ENCODE peak calls at places on chromosomes 12 and 14, in six cellular contexts. One of them, this sample, is unnamed.

GRCh38 chr12:94037444-94037843 is 110.9 kb upstream of the PLXNC1 start:
- DNase-seq in A549: no peak
- DNase-seq in memory B cell: no peak
- DNase-seq in fibroblast of the aortic adventitia: peak; percentile 12
- DNase-seq in non-pigmented ciliary epithelial cell: no peak
- DNase-seq in stimulated activated CD4-positive, alpha-beta T cell treated with anti-CD3 and anti-CD28 coated beads, Interleukin-15, amount 100 ng/mL, for 1 hour: no peak
- DNase-seq in this sample: no peak

GRCh38 chr12:101935769-101936741 is 58.7 kb downstream of the DRAM1 start:
- DNase-seq in memory B cell: peak; percentile 35
- DNase-seq in non-pigmented ciliary epithelial cell: peak; percentile 95
- DNase-seq in stimulated activated CD4-positive, alpha-beta T cell treated with anti-CD3 and anti-CD28 coated beads, Interleukin-15, amount 100 ng/mL, for 1 hour: no peak
- DNase-seq in A549: no peak
- DNase-seq in fibroblast of the aortic adventitia: peak; percentile 99
- DNase-seq in this sample: no peak

GRCh38 chr12:104604070-104604994 is 147.6 kb downstream of the CHST11 start:
- DNase-seq in fibroblast of the aortic adventitia: peak; percentile 97
- DNase-seq in A549: peak; percentile 94
- DNase-seq in stimulated activated CD4-positive, alpha-beta T cell treated with anti-CD3 and anti-CD28 coated beads, Interleukin-15, amount 100 ng/mL, for 1 hour: peak; percentile 6
- DNase-seq in non-pigmented ciliary epithelial cell: peak; percentile 97
- DNase-seq in memory B cell: peak; percentile 42
- DNase-seq in this sample: peak; percentile 51

GRCh38 chr14:104332634-104333270 is 194.4 kb downstream of the KIF26A start:
- DNase-seq in fibroblast of the aortic adventitia: no peak
- DNase-seq in non-pigmented ciliary epithelial cell: no peak
- DNase-seq in A549: no peak
- DNase-seq in stimulated activated CD4-positive, alpha-beta T cell treated with anti-CD3 and anti-CD28 coated beads, Interleukin-15, amount 100 ng/mL, for 1 hour: no peak
- DNase-seq in memory B cell: no peak
- DNase-seq in this sample: no peak

GRCh38 chr12:58415716-58416115 is 474.3 kb downstream of the ATP23 start:
- DNase-seq in memory B cell: no peak
- DNase-seq in A549: no peak
- DNase-seq in stimulated activated CD4-positive, alpha-beta T cell treated with anti-CD3 and anti-CD28 coated beads, Interleukin-15, amount 100 ng/mL, for 1 hour: no peak
- DNase-seq in non-pigmented ciliary epithelial cell: no peak
- DNase-seq in fibroblast of the aortic adventitia: peak; percentile 12
- DNase-seq in this sample: no peak

GRCh38 chr14:30058401-30058800 is 130.8 kb upstream of the PRKD1 start:
- DNase-seq in fibroblast of the aortic adventitia: peak; percentile 16
- DNase-seq in A549: no peak
- DNase-seq in memory B cell: no peak
- DNase-seq in stimulated activated CD4-positive, alpha-beta T cell treated with anti-CD3 and anti-CD28 coated beads, Interleukin-15, amount 100 ng/mL, for 1 hour: no peak
- DNase-seq in non-pigmented ciliary epithelial cell: no peak
- DNase-seq in this sample: no peak

GRCh38 chr12:94648578-94648977 is 1.8 kb downstream of the TMCC3 start:
- DNase-seq in A549: no peak
- DNase-seq in fibroblast of the aortic adventitia: no peak
- DNase-seq in non-pigmented ciliary epithelial cell: no peak
- DNase-seq in stimulated activated CD4-positive, alpha-beta T cell treated with anti-CD3 and anti-CD28 coated beads, Interleukin-15, amount 100 ng/mL, for 1 hour: no peak
- DNase-seq in memory B cell: no peak
- DNase-seq in this sample: no peak

GRCh38 chr14:74261288-74261687 is 22.0 kb downstream of the VSX2 start:
- DNase-seq in A549: no peak
- DNase-seq in stimulated activated CD4-positive, alpha-beta T cell treated with anti-CD3 and anti-CD28 coated beads, Interleukin-15, amount 100 ng/mL, for 1 hour: no peak
- DNase-seq in memory B cell: no peak
- DNase-seq in non-pigmented ciliary epithelial cell: no peak
- DNase-seq in fibroblast of the aortic adventitia: no peak
- DNase-seq in this sample: no peak

GRCh38 chr14:65470404-65470880 is 57.9 kb downstream of the FUT8 start:
- DNase-seq in memory B cell: no peak
- DNase-seq in A549: no peak
- DNase-seq in fibroblast of the aortic adventitia: no peak
- DNase-seq in stimulated activated CD4-positive, alpha-beta T cell treated with anti-CD3 and anti-CD28 coated beads, Interleukin-15, amount 100 ng/mL, for 1 hour: no peak
- DNase-seq in non-pigmented ciliary epithelial cell: no peak
- DNase-seq in this sample: no peak

GRCh38 chr12:78210894-78211302 is 380.2 kb downstream of the NAV3 start:
- DNase-seq in stimulated activated CD4-positive, alpha-beta T cell treated with anti-CD3 and anti-CD28 coated beads, Interleukin-15, amount 100 ng/mL, for 1 hour: no peak
- DNase-seq in fibroblast of the aortic adventitia: peak; percentile 83
- DNase-seq in A549: peak; percentile 25
- DNase-seq in non-pigmented ciliary epithelial cell: no peak
- DNase-seq in memory B cell: no peak
- DNase-seq in this sample: no peak

GRCh38 chr14:100388137-100389050 is 65.3 kb downstream of the SLC25A47 start:
- DNase-seq in memory B cell: no peak
- DNase-seq in non-pigmented ciliary epithelial cell: no peak
- DNase-seq in stimulated activated CD4-positive, alpha-beta T cell treated with anti-CD3 and anti-CD28 coated beads, Interleukin-15, amount 100 ng/mL, for 1 hour: no peak
- DNase-seq in fibroblast of the aortic adventitia: no peak
- DNase-seq in A549: peak; percentile 27
- DNase-seq in this sample: no peak

GRCh38 chr12:108876550-108876949 is 3.3 kb upstream of the DAO start:
- DNase-seq in non-pigmented ciliary epithelial cell: no peak
- DNase-seq in fibroblast of the aortic adventitia: no peak
- DNase-seq in A549: no peak
- DNase-seq in stimulated activated CD4-positive, alpha-beta T cell treated with anti-CD3 and anti-CD28 coated beads, Interleukin-15, amount 100 ng/mL, for 1 hour: no peak
- DNase-seq in memory B cell: no peak
- DNase-seq in this sample: no peak